ENCODE peak calls at places on chromosomes 7 and 10, in seven cellular contexts. N, S, I, W, V, D and K are unnamed samples.

GRCh38 chr10:115879372-115879771 is 393.6 kb downstream of the GFRA1 start:
- DNase-seq in V (no peak), W (no peak), D (no peak), I (no peak), S (no peak), N (no peak), K (no peak)

GRCh38 chr10:47165711-47166404 is 134.1 kb upstream of the GDF10 start:
- DNase-seq in N (peak), I (peak), W (no peak), D (no peak), V (no peak), S (no peak), K (no peak)

GRCh38 chr7:82172017-82172416 is 271.6 kb downstream of the CACNA2D1 start:
- DNase-seq in I (no peak), S (no peak), W (no peak), D (no peak), N (no peak), V (no peak), K (peak)

GRCh38 chr10:121243003-121243898 is 355.0 kb downstream of the FGFR2 start:
- DNase-seq in D (no peak), I (no peak), V (no peak), N (no peak), W (no peak), S (no peak), K (no peak)

GRCh38 chr7:144830024-144830785 is 5.6 kb downstream of the TPK1 start:
- DNase-seq in N (no peak), V (no peak), W (no peak), S (no peak), I (no peak), D (no peak), K (no peak)

GRCh38 chr7:84245831-84246230 is 51.2 kb upstream of the SEMA3A start:
- DNase-seq in N (no peak), V (no peak), S (no peak), I (no peak), W (no peak), D (no peak), K (no peak)

GRCh38 chr10:98299341-98299740 is 31.3 kb upstream of the LOXL4 start:
- DNase-seq in I (no peak), D (no peak), N (no peak), S (peak), W (no peak), V (no peak), K (no peak)

GRCh38 chr10:132237396-132237795 is 50.6 kb downstream of the DPYSL4 start:
- DNase-seq in I (no peak), W (no peak), N (no peak), V (no peak), S (no peak), D (no peak), K (no peak)

GRCh38 chr10:6878067-6878412 is 298.0 kb upstream of the PRKCQ start:
- DNase-seq in W (no peak), S (peak), I (no peak), D (no peak), V (no peak), N (no peak), K (no peak)

GRCh38 chr10:123578721-123579120 is 87.4 kb upstream of the GPR26 start:
- DNase-seq in I (no peak), S (no peak), V (no peak), D (no peak), N (no peak), W (no peak), K (no peak)